ENCODE peak calls at places on chromosomes 11 and 22, in eight cellular contexts. T, C, Z, J, Y, X, E and K are unnamed samples.

GRCh38 chr11:130675456-130675855 is 227.0 kb downstream of the ADAMTS15 start:
- DNase-seq in E (no peak), X (no peak), J (no peak), Z (no peak), C (peak; percentile 88), Y (peak; percentile 56), T (peak; percentile 52), K (peak; percentile 14)

GRCh38 chr11:97683733-97684132 is 1293.9 kb downstream of the JRKL start:
- DNase-seq in C (no peak), Y (no peak), Z (no peak), J (no peak), E (peak; percentile 10), T (no peak), X (peak; percentile 7), K (no peak)

GRCh38 chr22:49090853-49091135 is 736.9 kb downstream of the BRD1 start:
- DNase-seq in C (no peak), T (no peak), Z (no peak), E (no peak), X (no peak), J (no peak), Y (no peak), K (no peak)

GRCh38 chr11:129932385-129933067 is 37.1 kb upstream of the NFRKB start:
- DNase-seq in T (peak; percentile 13), Z (no peak), J (no peak), C (no peak), Y (no peak), E (no peak), X (no peak), K (no peak)

GRCh38 chr11:82771781-82772180 is 38.1 kb upstream of the FAM181B start:
- DNase-seq in J (no peak), Z (no peak), C (no peak), X (no peak), T (no peak), E (no peak), Y (no peak), K (no peak)

GRCh38 chr11:23509023-23509422 is 648.7 kb upstream of the CCDC179 start:
- DNase-seq in J (no peak), T (no peak), Y (no peak), C (no peak), X (no peak), E (no peak), Z (no peak), K (no peak)

GRCh38 chr11:14542384-14542783 is 22.2 kb upstream of the PSMA1 start:
- DNase-seq in C (no peak), X (no peak), Z (no peak), Y (no peak), J (no peak), T (no peak), E (no peak), K (no peak)

GRCh38 chr11:103547009-103547408 is 437.8 kb downstream of the DYNC2H1 start:
- DNase-seq in J (no peak), X (no peak), E (no peak), C (no peak), Z (no peak), Y (no peak), T (no peak), K (no peak)

GRCh38 chr11:85483861-85484260 is 143.3 kb downstream of the DLG2 start:
- DNase-seq in Z (no peak), T (no peak), C (no peak), J (no peak), Y (no peak), E (no peak), X (no peak), K (no peak)

GRCh38 chr11:94845622-94846021 is 77.5 kb downstream of the AMOTL1 start:
- DNase-seq in Z (peak; percentile 78), Y (no peak), J (no peak), E (peak; percentile 48), X (no peak), T (no peak), C (no peak), K (no peak)

GRCh38 chr11:134822930-134823329 is 410.9 kb upstream of the B3GAT1 start:
- DNase-seq in Y (no peak), Z (no peak), T (no peak), E (no peak), X (no peak), C (no peak), J (no peak), K (no peak)

GRCh38 chr22:48489551-48490512 is 1337.8 kb downstream of the BRD1 start:
- DNase-seq in X (no peak), T (no peak), C (peak; percentile 49), Y (no peak), Z (peak; percentile 23), E (no peak), J (peak; percentile 23), K (no peak)

GRCh38 chr11:87284306-87284705 is 246.6 kb downstream of the TMEM135 start:
- DNase-seq in E (no peak), X (no peak), T (no peak), C (no peak), Y (no peak), J (no peak), Z (no peak), K (no peak)

GRCh38 chr11:71962428-71963038 is 33.7 kb downstream of the RNF121 start:
- DNase-seq in E (no peak), J (no peak), Y (no peak), Z (no peak), T (no peak), C (no peak), X (no peak), K (no peak)

GRCh38 chr11:85307381-85307780 is 319.8 kb downstream of the DLG2 start:
- DNase-seq in J (no peak), T (no peak), C (no peak), E (no peak), Z (no peak), X (no peak), Y (no peak), K (no peak)

GRCh38 chr22:49568751-49569285 is 258.9 kb downstream of the BRD1 start:
- DNase-seq in X (no peak), E (no peak), Z (no peak), J (no peak), Y (peak; percentile 5), T (no peak), C (no peak), K (peak; percentile 4)

GRCh38 chr22:49240472-49240871 is 587.2 kb downstream of the BRD1 start:
- DNase-seq in E (no peak), J (no peak), C (peak; percentile 49), Y (no peak), Z (no peak), T (no peak), X (no peak), K (no peak)

GRCh38 chr11:88340366-88340930 is 2.9 kb upstream of the CTSC start:
- DNase-seq in E (no peak), Z (no peak), X (no peak), J (no peak), Y (no peak), T (no peak), C (no peak), K (no peak)

GRCh38 chr11:80281194-80281593 is 840.4 kb upstream of the TENM4 start:
- DNase-seq in Y (no peak), Z (no peak), C (no peak), J (no peak), X (no peak), T (no peak), E (no peak), K (no peak)

GRCh38 chr11:80280737-80281136 is 839.9 kb upstream of the TENM4 start:
- DNase-seq in Z (no peak), C (no peak), E (no peak), X (no peak), T (peak; percentile 7), J (no peak), Y (no peak), K (no peak)

GRCh38 chr11:80282643-80283042 is 841.8 kb upstream of the TENM4 start:
- DNase-seq in J (no peak), E (no peak), X (no peak), Y (no peak), Z (no peak), C (no peak), T (no peak), K (no peak)

GRCh38 chr11:80285076-80285790 is 844.4 kb upstream of the TENM4 start:
- DNase-seq in Z (no peak), J (no peak), C (no peak), Y (no peak), X (no peak), T (no peak), E (no peak), K (no peak)
- TF ChIP-seq EP300 in Z (no peak), J (no peak), C (no peak), Y (no peak), X (no peak), T (no peak), E (no peak), K (no peak)

DNA sequence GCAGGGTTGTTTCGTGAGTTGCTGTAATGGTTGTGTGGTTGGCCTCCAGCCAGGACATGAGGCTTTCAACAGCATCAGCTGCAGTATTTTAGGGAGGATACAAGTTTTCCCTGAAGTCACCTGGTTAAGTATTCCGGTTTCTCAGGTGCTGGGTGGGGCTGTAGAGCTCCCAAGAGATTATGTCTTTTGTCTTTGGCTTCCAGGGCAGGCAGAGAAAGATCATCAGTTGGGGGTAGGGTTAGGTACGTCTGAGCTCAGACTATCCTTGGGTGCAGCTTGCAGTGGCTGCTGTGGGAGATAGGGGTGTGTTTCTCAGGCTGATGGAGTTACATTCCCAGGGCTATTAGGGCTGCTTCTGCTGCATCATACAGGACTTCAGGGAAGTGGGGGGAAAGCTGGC is 47.5 kb upstream of the MRGPRX1 start:
- DNase-seq in C (no peak), Y (no peak), T (no peak), X (no peak), E (no peak), J (no peak), Z (no peak), K (no peak)
- TF ChIP-seq EP300 in C (no peak), Y (no peak), T (no peak), X (no peak), E (no peak), J (no peak), Z (no peak), K (no peak)

DNA sequence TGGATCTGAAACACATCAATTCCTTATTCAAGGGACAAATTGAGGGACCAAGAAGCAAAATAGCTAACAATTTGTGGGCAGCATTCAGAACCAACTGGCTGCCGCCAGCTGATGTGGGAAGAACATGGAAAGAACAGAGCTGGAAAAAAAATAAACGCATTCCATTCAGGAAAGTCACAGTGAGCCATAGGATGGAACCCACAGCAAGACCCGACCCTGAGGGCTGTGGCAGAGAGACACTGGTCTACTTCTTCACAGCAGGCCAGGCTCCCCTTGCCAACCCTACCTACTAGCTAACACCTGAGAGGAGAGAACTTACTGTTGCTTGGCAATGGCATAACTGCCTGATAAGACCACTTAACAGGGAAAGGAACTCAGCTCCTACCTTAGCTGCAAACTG is 123.5 kb upstream of the APOA1 start:
- DNase-seq in Y (no peak), E (no peak), C (no peak), Z (no peak), X (no peak), J (no peak), T (no peak), K (no peak)
- TF ChIP-seq EP300 in Y (no peak), E (no peak), C (no peak), Z (no peak), X (no peak), J (no peak), T (no peak), K (no peak)

DNA sequence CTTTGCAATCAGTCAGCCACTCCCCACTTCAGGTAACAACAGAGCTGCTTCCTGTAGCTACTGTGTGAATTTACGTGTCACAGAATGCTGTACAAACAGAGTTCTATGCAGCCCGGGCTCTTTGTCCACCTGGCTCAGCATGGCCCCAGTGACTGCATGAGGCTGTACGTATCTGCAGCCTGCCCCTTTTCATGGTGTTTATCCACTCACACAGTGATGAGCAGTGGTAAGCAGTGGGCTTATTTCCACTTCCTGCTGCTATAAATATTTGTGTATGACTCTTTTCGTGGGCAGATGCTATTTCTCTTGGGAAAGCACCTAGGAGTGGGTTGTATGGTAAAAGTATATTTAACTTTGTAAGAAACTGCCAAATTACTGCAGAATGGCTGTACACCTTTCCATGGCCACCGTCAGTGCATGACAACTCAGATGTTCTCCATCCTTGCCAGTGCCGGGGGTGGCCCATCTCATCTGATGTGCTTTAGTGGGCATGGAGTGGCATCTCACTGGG is 43.3 kb downstream of the MYEOV start:
- DNase-seq in X (no peak), C (no peak), T (no peak), E (no peak), Y (no peak), Z (peak; percentile 63), J (no peak), K (peak; percentile 70)
- TF ChIP-seq EP300 in X (no peak), C (no peak), T (no peak), E (no peak), Y (no peak), Z (no peak), J (no peak), K (no peak)